ENCODE peak calls at places on chromosomes 13 and 19, in ten cellular contexts. K is glutamatergic neuron, Z is tibial artery, J is OCI-LY7, N is brain microvascular endothelial cell, M is transverse colon, A is A549, R is breast epithelium, C is mammary epithelial cell, S is left ventricle myocardium inferior. Y is an unnamed sample.

GRCh38 chr13:87274209-87274819 is 396.9 kb upstream of the SLITRK5 start:
- DNase-seq in K (peak), Z (no peak), J (peak), N (no peak), M (peak), A (peak), R (no peak), C (peak), S (no peak), Y (peak)

GRCh38 chr19:44777715-44778347 is at the start of gene CBLC:
- DNase-seq in K (no peak), Z (no peak), J (no peak), N (no peak), M (peak), A (peak), R (peak), C (peak), S (no peak), Y (no peak)

GRCh38 chr19:45117167-45117594 is 24.2 kb downstream of the PPP1R37 start:
- DNase-seq in K (no peak), Z (no peak), J (peak), N (no peak), M (peak), A (no peak), R (no peak), C (no peak), S (no peak), Y (peak)

GRCh38 chr13:31504918-31505317 is 234.4 kb upstream of the RXFP2 start:
- DNase-seq in K (no peak), Z (no peak), J (no peak), N (no peak), M (no peak), A (no peak), R (no peak), C (no peak), S (no peak), Y (no peak)

GRCh38 chr13:49098198-49098597 is 121.9 kb upstream of the MLNR start:
- DNase-seq in K (no peak), Z (no peak), J (no peak), N (peak), M (no peak), A (peak), R (no peak), C (peak), S (no peak), Y (no peak)

GRCh38 chr19:5927439-5927821 is 13.4 kb downstream of the CAPS start:
- DNase-seq in K (no peak), Z (no peak), J (peak), N (no peak), M (no peak), A (no peak), R (no peak), C (no peak), S (no peak), Y (peak)

GRCh38 chr13:44955421-44955820 is 33.9 kb downstream of the NUFIP1 start:
- DNase-seq in K (no peak), Z (no peak), J (no peak), N (no peak), M (no peak), A (no peak), R (no peak), C (no peak), S (peak), Y (no peak)

GRCh38 chr13:97369269-97369893 is 64.6 kb upstream of the RAP2A start:
- DNase-seq in K (no peak), Z (no peak), J (no peak), N (no peak), M (no peak), A (no peak), R (no peak), C (no peak), S (no peak), Y (peak)

GRCh38 chr19:1259206-1259872 is 9.8 kb upstream of the CIRBP start:
- DNase-seq in K (peak), Z (peak), J (peak), N (no peak), M (peak), A (peak), R (no peak), C (no peak), S (peak), Y (peak)

GRCh38 chr13:42333613-42334328 is 61.8 kb downstream of the AKAP11 start:
- DNase-seq in K (no peak), Z (no peak), J (peak), N (peak), M (no peak), A (peak), R (no peak), C (peak), S (no peak), Y (peak)

GRCh38 chr13:24032252-24032651 is 128.3 kb upstream of the SPATA13 start:
- DNase-seq in K (no peak), Z (no peak), J (no peak), N (peak), M (no peak), A (no peak), R (no peak), C (no peak), S (no peak), Y (no peak)

GRCh38 chr19:29806098-29806866 is 5.5 kb upstream of the CCNE1 start:
- DNase-seq in K (peak), Z (no peak), J (no peak), N (peak), M (no peak), A (peak), R (no peak), C (no peak), S (peak), Y (no peak)

GRCh38 chr13:29111446-29111845 is 291.3 kb downstream of the MTUS2 start:
- DNase-seq in K (no peak), Z (no peak), J (no peak), N (no peak), M (no peak), A (no peak), R (no peak), C (no peak), S (no peak), Y (no peak)
- TF ChIP-seq CTCF in K (no peak), Z (no peak), J (no peak), N (no peak), M (no peak), A (no peak), R (no peak), C (no peak), S (no peak), Y (no peak)

DNA sequence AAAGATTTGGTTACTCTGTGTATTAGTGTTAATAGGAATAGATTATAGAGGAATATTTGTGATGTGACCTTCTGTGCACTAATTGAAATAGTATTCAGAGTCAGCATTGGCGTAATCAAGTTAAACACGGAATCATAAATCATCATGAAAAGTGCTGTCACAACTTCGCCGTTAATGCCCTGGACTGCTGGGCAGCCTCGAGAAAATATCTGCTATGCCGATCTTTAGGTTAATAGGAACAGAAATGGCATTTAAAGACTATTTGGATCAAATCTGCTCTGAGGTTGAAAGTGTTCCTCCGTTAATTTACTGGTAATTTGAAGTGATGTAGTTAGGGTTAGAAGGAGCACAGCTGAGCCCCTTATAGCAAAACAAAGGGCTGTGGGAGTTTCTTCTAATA is 219.0 kb downstream of the MZT1 start:
- DNase-seq in K (no peak), Z (no peak), J (no peak), N (no peak), M (no peak), A (no peak), R (no peak), C (no peak), S (no peak), Y (no peak)
- TF ChIP-seq CTCF in K (no peak), Z (no peak), J (no peak), N (no peak), M (no peak), A (no peak), R (no peak), C (no peak), S (no peak), Y (no peak)

GRCh38 chr19:55407625-55408319 is at the start of gene UBE2S:
- DNase-seq in K (peak), Z (peak), J (peak), N (peak), M (peak), A (peak), R (peak), C (peak), S (peak), Y (peak)
- TF ChIP-seq CTCF in K (no peak), Z (no peak), J (no peak), N (no peak), M (no peak), A (no peak), R (no peak), C (no peak), S (peak), Y (no peak)

GRCh38 chr19:2634960-2635359 is 67.5 kb downstream of the GNG7 start:
- DNase-seq in K (no peak), Z (no peak), J (no peak), N (no peak), M (no peak), A (no peak), R (no peak), C (no peak), S (no peak), Y (no peak)
- TF ChIP-seq CTCF in K (no peak), Z (no peak), J (no peak), N (no peak), M (no peak), A (no peak), R (no peak), C (no peak), S (no peak), Y (no peak)

Y was measured in GM13977.